ENCODE peak calls at places on chromosomes 7 and 10, in ten cellular contexts. One of them, this sample, is unnamed. For H3K36me3 and H3K4me1, the result is how much of the 10 kb centered on the place peaks cover.

GRCh38 chr10:117719558-117719957 is 177.0 kb downstream of the EMX2 start:
- DNase-seq in astrocyte: no peak
- DNase-seq in SJSA1: no peak
- DNase-seq in CD4-positive, alpha-beta memory T cell: no peak
- DNase-seq in kidney: no peak
- DNase-seq in ovary: no peak
- DNase-seq in thoracic aorta: no peak
- DNase-seq in body of pancreas: no peak
- DNase-seq in prostate gland: no peak
- DNase-seq in CD8-positive, alpha-beta memory T cell: no peak
- DNase-seq in this sample: no peak

GRCh38 chr10:1274098-1274745 is 218.0 kb downstream of the WDR37 start:
- DNase-seq in kidney: no peak
- DNase-seq in body of pancreas: no peak
- DNase-seq in prostate gland: no peak
- DNase-seq in SJSA1: peak
- DNase-seq in astrocyte: no peak
- DNase-seq in thoracic aorta: no peak
- DNase-seq in CD8-positive, alpha-beta memory T cell: no peak
- DNase-seq in ovary: no peak
- DNase-seq in CD4-positive, alpha-beta memory T cell: no peak
- DNase-seq in this sample: no peak

GRCh38 chr7:93359520-93360198 is 127.5 kb downstream of the VPS50 start:
- DNase-seq in prostate gland: no peak
- DNase-seq in SJSA1: no peak
- DNase-seq in astrocyte: no peak
- DNase-seq in CD8-positive, alpha-beta memory T cell: no peak
- DNase-seq in ovary: no peak
- DNase-seq in thoracic aorta: no peak
- DNase-seq in body of pancreas: no peak
- DNase-seq in kidney: no peak
- DNase-seq in CD4-positive, alpha-beta memory T cell: no peak
- DNase-seq in this sample: peak

GRCh38 chr7:71935674-71936073 is 476.5 kb downstream of the CALN1 start:
- DNase-seq in kidney: no peak
- DNase-seq in astrocyte: no peak
- DNase-seq in CD8-positive, alpha-beta memory T cell: no peak
- DNase-seq in thoracic aorta: no peak
- DNase-seq in ovary: no peak
- DNase-seq in body of pancreas: no peak
- DNase-seq in SJSA1: no peak
- DNase-seq in prostate gland: no peak
- DNase-seq in CD4-positive, alpha-beta memory T cell: no peak
- DNase-seq in this sample: no peak

GRCh38 chr10:14691359-14691758 is 83.3 kb downstream of the FAM107B start:
- DNase-seq in CD4-positive, alpha-beta memory T cell: no peak
- DNase-seq in ovary: no peak
- DNase-seq in kidney: no peak
- DNase-seq in body of pancreas: no peak
- DNase-seq in prostate gland: no peak
- DNase-seq in SJSA1: no peak
- DNase-seq in thoracic aorta: no peak
- DNase-seq in astrocyte: no peak
- DNase-seq in CD8-positive, alpha-beta memory T cell: no peak
- DNase-seq in this sample: no peak

GRCh38 chr10:49370326-49371100 is 25.4 kb downstream of the DRGX start:
- DNase-seq in kidney: no peak
- DNase-seq in thoracic aorta: no peak
- DNase-seq in CD8-positive, alpha-beta memory T cell: no peak
- DNase-seq in ovary: no peak
- DNase-seq in CD4-positive, alpha-beta memory T cell: no peak
- DNase-seq in prostate gland: no peak
- DNase-seq in astrocyte: no peak
- DNase-seq in body of pancreas: no peak
- DNase-seq in SJSA1: peak
- DNase-seq in this sample: no peak

GRCh38 chr7:2149672-2150444 is 82.9 kb downstream of the MAD1L1 start:
- DNase-seq in prostate gland: no peak
- DNase-seq in kidney: peak
- DNase-seq in thoracic aorta: no peak
- DNase-seq in CD4-positive, alpha-beta memory T cell: no peak
- DNase-seq in ovary: no peak
- DNase-seq in body of pancreas: no peak
- DNase-seq in astrocyte: no peak
- DNase-seq in SJSA1: no peak
- DNase-seq in CD8-positive, alpha-beta memory T cell: no peak
- DNase-seq in this sample: no peak

GRCh38 chr7:48182736-48183369 is 11.6 kb downstream of the ABCA13 start:
- DNase-seq in SJSA1: no peak
- DNase-seq in prostate gland: no peak
- DNase-seq in body of pancreas: no peak
- DNase-seq in ovary: no peak
- DNase-seq in thoracic aorta: no peak
- DNase-seq in kidney: no peak
- DNase-seq in astrocyte: peak
- DNase-seq in CD4-positive, alpha-beta memory T cell: no peak
- DNase-seq in CD8-positive, alpha-beta memory T cell: no peak
- DNase-seq in this sample: peak

GRCh38 chr10:35971397-35971796 is 329.3 kb upstream of the FZD8 start:
- DNase-seq in SJSA1: no peak
- DNase-seq in kidney: no peak
- DNase-seq in ovary: no peak
- DNase-seq in thoracic aorta: no peak
- DNase-seq in prostate gland: no peak
- DNase-seq in CD8-positive, alpha-beta memory T cell: no peak
- DNase-seq in CD4-positive, alpha-beta memory T cell: no peak
- DNase-seq in body of pancreas: no peak
- DNase-seq in astrocyte: no peak
- DNase-seq in this sample: no peak

GRCh38 chr7:99622596-99622995 is 5.8 kb downstream of the ZSCAN25 start:
- DNase-seq in kidney: no peak
- DNase-seq in thoracic aorta: no peak
- DNase-seq in body of pancreas: no peak
- DNase-seq in CD8-positive, alpha-beta memory T cell: no peak
- DNase-seq in prostate gland: no peak
- DNase-seq in ovary: no peak
- DNase-seq in astrocyte: no peak
- DNase-seq in SJSA1: peak
- DNase-seq in CD4-positive, alpha-beta memory T cell: no peak
- DNase-seq in this sample: no peak

GRCh38 chr10:15859531-15859864 is 809 bp downstream of the MINDY3 start:
- DNase-seq in ovary: no peak
- DNase-seq in kidney: no peak
- DNase-seq in CD8-positive, alpha-beta memory T cell: no peak
- DNase-seq in prostate gland: no peak
- DNase-seq in body of pancreas: no peak
- DNase-seq in thoracic aorta: no peak
- DNase-seq in CD4-positive, alpha-beta memory T cell: no peak
- DNase-seq in SJSA1: no peak
- DNase-seq in astrocyte: no peak
- DNase-seq in this sample: no peak

GRCh38 chr10:18607979-18608378 is 43.4 kb downstream of the NSUN6 start:
- DNase-seq in CD8-positive, alpha-beta memory T cell: no peak
- DNase-seq in thoracic aorta: no peak
- DNase-seq in CD4-positive, alpha-beta memory T cell: no peak
- DNase-seq in prostate gland: no peak
- DNase-seq in SJSA1: no peak
- DNase-seq in kidney: no peak
- DNase-seq in astrocyte: peak
- DNase-seq in ovary: no peak
- DNase-seq in body of pancreas: no peak
- DNase-seq in this sample: peak

GRCh38 chr7:21426286-21426957 is 1.5 kb upstream of the SP4 start:
- DNase-seq in ovary: no peak
- DNase-seq in body of pancreas: no peak
- DNase-seq in SJSA1: no peak
- DNase-seq in CD8-positive, alpha-beta memory T cell: no peak
- DNase-seq in thoracic aorta: no peak
- DNase-seq in kidney: no peak
- DNase-seq in astrocyte: no peak
- DNase-seq in CD4-positive, alpha-beta memory T cell: no peak
- DNase-seq in prostate gland: no peak
- DNase-seq in this sample: peak

GRCh38 chr10:13139150-13139549 is 22.2 kb upstream of the MCM10 start:
- DNase-seq in thoracic aorta: no peak
- DNase-seq in body of pancreas: no peak
- DNase-seq in kidney: no peak
- DNase-seq in astrocyte: no peak
- DNase-seq in SJSA1: no peak
- DNase-seq in ovary: no peak
- DNase-seq in CD4-positive, alpha-beta memory T cell: no peak
- DNase-seq in prostate gland: no peak
- DNase-seq in CD8-positive, alpha-beta memory T cell: no peak
- DNase-seq in this sample: no peak

GRCh38 chr10:26468291-26468690 is 30.1 kb downstream of the APBB1IP start:
- DNase-seq in SJSA1: no peak
- DNase-seq in CD4-positive, alpha-beta memory T cell: no peak
- DNase-seq in astrocyte: peak
- DNase-seq in CD8-positive, alpha-beta memory T cell: no peak
- DNase-seq in thoracic aorta: no peak
- DNase-seq in prostate gland: no peak
- DNase-seq in kidney: no peak
- DNase-seq in ovary: no peak
- DNase-seq in body of pancreas: no peak
- DNase-seq in this sample: no peak

GRCh38 chr10:26467639-26468038 is 29.5 kb downstream of the APBB1IP start:
- DNase-seq in thoracic aorta: no peak
- DNase-seq in CD8-positive, alpha-beta memory T cell: peak
- DNase-seq in body of pancreas: no peak
- DNase-seq in ovary: no peak
- DNase-seq in astrocyte: no peak
- DNase-seq in SJSA1: no peak
- DNase-seq in prostate gland: no peak
- DNase-seq in kidney: no peak
- DNase-seq in CD4-positive, alpha-beta memory T cell: no peak
- DNase-seq in this sample: no peak

GRCh38 chr10:26464632-26465280 is 26.6 kb downstream of the APBB1IP start:
- DNase-seq in astrocyte: no peak
- DNase-seq in CD8-positive, alpha-beta memory T cell: no peak
- DNase-seq in kidney: no peak
- DNase-seq in body of pancreas: no peak
- DNase-seq in thoracic aorta: no peak
- DNase-seq in CD4-positive, alpha-beta memory T cell: no peak
- DNase-seq in SJSA1: no peak
- DNase-seq in prostate gland: no peak
- DNase-seq in ovary: no peak
- DNase-seq in this sample: no peak

GRCh38 chr10:26460736-26461135 is 22.6 kb downstream of the APBB1IP start:
- DNase-seq in astrocyte: no peak
- DNase-seq in kidney: no peak
- DNase-seq in SJSA1: no peak
- DNase-seq in CD4-positive, alpha-beta memory T cell: no peak
- DNase-seq in CD8-positive, alpha-beta memory T cell: no peak
- DNase-seq in prostate gland: no peak
- DNase-seq in thoracic aorta: no peak
- DNase-seq in body of pancreas: no peak
- DNase-seq in ovary: no peak
- DNase-seq in this sample: no peak

DNA sequence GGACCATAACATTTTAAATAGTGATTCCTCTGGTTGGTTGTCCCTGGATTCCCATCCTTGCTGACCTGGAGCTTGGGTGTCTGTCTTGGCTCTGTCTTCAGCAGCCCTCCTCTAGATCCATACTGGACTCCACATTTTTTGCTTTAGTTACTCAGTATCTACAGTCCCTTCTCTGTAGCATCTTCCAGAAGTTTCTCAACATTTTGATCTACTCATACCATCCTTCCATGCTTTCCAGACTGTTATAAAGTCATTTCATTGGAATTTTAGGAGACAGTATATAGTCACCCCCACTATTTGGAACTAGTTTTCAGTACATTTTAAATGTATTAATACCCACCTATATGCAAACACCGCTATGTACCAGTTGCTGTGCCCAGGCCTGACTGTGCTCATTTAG is 25.8 kb downstream of the APBB1IP start:
- DNase-seq in astrocyte: no peak
- DNase-seq in thoracic aorta: no peak
- DNase-seq in CD4-positive, alpha-beta memory T cell: no peak
- DNase-seq in SJSA1: no peak
- DNase-seq in prostate gland: no peak
- DNase-seq in CD8-positive, alpha-beta memory T cell: no peak
- DNase-seq in kidney: no peak
- DNase-seq in ovary: no peak
- DNase-seq in body of pancreas: no peak
- DNase-seq in this sample: no peak
- H3K4me3 ChIP-seq in astrocyte: no peak
- H3K4me3 ChIP-seq in thoracic aorta: no peak
- H3K4me3 ChIP-seq in CD4-positive, alpha-beta memory T cell: no peak
- H3K4me3 ChIP-seq in SJSA1: no peak
- H3K4me3 ChIP-seq in prostate gland: no peak
- H3K4me3 ChIP-seq in CD8-positive, alpha-beta memory T cell: no peak
- H3K4me3 ChIP-seq in kidney: no peak
- H3K4me3 ChIP-seq in ovary: no peak
- H3K4me3 ChIP-seq in body of pancreas: no peak
- H3K4me3 ChIP-seq in this sample: no peak

GRCh38 chr7:127362364-127363027 is 30.0 kb downstream of the ZNF800 start:
- DNase-seq in SJSA1: no peak
- DNase-seq in CD4-positive, alpha-beta memory T cell: no peak
- DNase-seq in ovary: no peak
- DNase-seq in body of pancreas: no peak
- DNase-seq in prostate gland: no peak
- DNase-seq in kidney: no peak
- DNase-seq in CD8-positive, alpha-beta memory T cell: no peak
- DNase-seq in thoracic aorta: no peak
- DNase-seq in astrocyte: no peak
- DNase-seq in this sample: no peak
- H3K36me3 ChIP-seq in SJSA1: under half
- H3K36me3 ChIP-seq in CD4-positive, alpha-beta memory T cell: under half
- H3K36me3 ChIP-seq in ovary: under half
- H3K36me3 ChIP-seq in body of pancreas: under half
- H3K36me3 ChIP-seq in prostate gland: under half
- H3K36me3 ChIP-seq in kidney: under half
- H3K36me3 ChIP-seq in CD8-positive, alpha-beta memory T cell: under half
- H3K36me3 ChIP-seq in thoracic aorta: under half
- H3K36me3 ChIP-seq in astrocyte: under half
- H3K36me3 ChIP-seq in this sample: half or more

GRCh38 chr10:7788640-7789335 is 811 bp downstream of the ATP5F1C start:
- DNase-seq in astrocyte: no peak
- DNase-seq in SJSA1: no peak
- DNase-seq in body of pancreas: peak
- DNase-seq in thoracic aorta: no peak
- DNase-seq in ovary: no peak
- DNase-seq in CD8-positive, alpha-beta memory T cell: no peak
- DNase-seq in kidney: no peak
- DNase-seq in CD4-positive, alpha-beta memory T cell: no peak
- DNase-seq in prostate gland: no peak
- DNase-seq in this sample: peak
- H3K4me1 ChIP-seq in astrocyte: under half
- H3K4me1 ChIP-seq in SJSA1: under half
- H3K4me1 ChIP-seq in body of pancreas: half or more
- H3K4me1 ChIP-seq in thoracic aorta: under half
- H3K4me1 ChIP-seq in ovary: under half
- H3K4me1 ChIP-seq in CD8-positive, alpha-beta memory T cell: under half
- H3K4me1 ChIP-seq in kidney: under half
- H3K4me1 ChIP-seq in CD4-positive, alpha-beta memory T cell: half or more
- H3K4me1 ChIP-seq in prostate gland: under half
- H3K4me1 ChIP-seq in this sample: under half

DNA sequence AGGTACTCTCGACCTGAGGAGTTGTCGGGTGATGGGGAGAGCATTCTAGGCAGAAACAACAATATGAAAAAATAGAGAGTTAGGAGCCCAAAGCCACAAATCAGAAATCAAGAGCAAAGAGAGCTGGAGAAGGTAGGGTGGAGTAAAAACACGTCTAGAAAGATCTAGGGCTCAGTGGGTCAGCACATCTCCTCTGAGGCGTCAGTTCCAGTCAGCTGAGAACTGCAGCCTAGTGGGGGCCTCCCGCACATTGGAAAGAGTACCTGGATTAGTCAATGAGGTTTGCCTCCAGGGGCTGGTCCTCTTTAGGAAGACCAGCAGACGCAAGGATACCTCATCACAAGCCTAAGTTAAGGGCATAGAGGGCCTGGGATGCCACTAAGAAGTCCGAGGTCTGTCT is 113.2 kb upstream of the LANCL2 start:
- DNase-seq in prostate gland: no peak
- DNase-seq in SJSA1: no peak
- DNase-seq in body of pancreas: no peak
- DNase-seq in CD8-positive, alpha-beta memory T cell: no peak
- DNase-seq in CD4-positive, alpha-beta memory T cell: no peak
- DNase-seq in kidney: no peak
- DNase-seq in astrocyte: no peak
- DNase-seq in ovary: no peak
- DNase-seq in thoracic aorta: no peak
- DNase-seq in this sample: no peak
- H3K4me3 ChIP-seq in prostate gland: no peak
- H3K4me3 ChIP-seq in SJSA1: no peak
- H3K4me3 ChIP-seq in body of pancreas: no peak
- H3K4me3 ChIP-seq in CD8-positive, alpha-beta memory T cell: no peak
- H3K4me3 ChIP-seq in CD4-positive, alpha-beta memory T cell: no peak
- H3K4me3 ChIP-seq in kidney: no peak
- H3K4me3 ChIP-seq in astrocyte: no peak
- H3K4me3 ChIP-seq in ovary: no peak
- H3K4me3 ChIP-seq in thoracic aorta: no peak
- H3K4me3 ChIP-seq in this sample: no peak